ENCODE peak calls at places on chromosomes 6 and 20, in six cellular contexts. R is H1, K is SK-N-SH, I is HepG2, P is K562, D is GM12878. H is an unnamed sample.

GRCh38 chr6:119351005-119351394 is 1.4 kb upstream of the MAN1A1 start:
- DNase-seq in R (no peak), K (peak; percentile 32), I (no peak), P (peak; percentile 54), D (no peak), H (peak; percentile 22)

GRCh38 chr6:32876603-32877002 is 22.6 kb downstream of the PSMB9 start:
- DNase-seq in R (no peak), K (no peak), I (no peak), P (no peak), D (no peak), H (no peak)

GRCh38 chr20:39885975-39886649 is 802.9 kb downstream of the MAFB start:
- DNase-seq in R (peak; percentile 66), K (peak; percentile 29), I (peak; percentile 21), P (peak; percentile 20), D (no peak), H (no peak)

GRCh38 chr6:117677553-117678131 is 2.4 kb downstream of the NUS1 start:
- DNase-seq in R (no peak), K (no peak), I (no peak), P (peak; percentile 59), D (no peak), H (no peak)

GRCh38 chr20:53141651-53142050 is 169.5 kb downstream of the TSHZ2 start:
- DNase-seq in R (no peak), K (no peak), I (no peak), P (peak; percentile 35), D (no peak), H (no peak)

GRCh38 chr6:26372308-26373144 is 7.5 kb downstream of the BTN3A2 start:
- DNase-seq in R (no peak), K (no peak), I (no peak), P (no peak), D (no peak), H (no peak)

GRCh38 chr6:87660226-87660886 is 41.7 kb downstream of the AKIRIN2 start:
- DNase-seq in R (no peak), K (no peak), I (no peak), P (no peak), D (no peak), H (no peak)

GRCh38 chr6:33082702-33083101 is 6.9 kb downstream of the HLA-DPB1 start:
- DNase-seq in R (peak; percentile 65), K (peak; percentile 27), I (peak; percentile 55), P (peak; percentile 57), D (no peak), H (peak; percentile 24)

GRCh38 chr6:156250593-156250992 is 526.6 kb upstream of the ARID1B start:
- DNase-seq in R (no peak), K (no peak), I (no peak), P (no peak), D (no peak), H (no peak)

GRCh38 chr20:50412069-50412468 is 98.1 kb upstream of the PTPN1 start:
- DNase-seq in R (no peak), K (no peak), I (no peak), P (no peak), D (no peak), H (no peak)

GRCh38 chr6:159959165-159959975 is 9.5 kb upstream of the IGF2R start:
- DNase-seq in R (peak; percentile 4), K (no peak), I (no peak), P (no peak), D (no peak), H (no peak)

GRCh38 chr6:160917581-160917980 is 74.0 kb upstream of the MAP3K4 start:
- DNase-seq in R (no peak), K (no peak), I (no peak), P (no peak), D (no peak), H (no peak)

GRCh38 chr6:112781236-112781635 is 434.1 kb downstream of the RFPL4B start:
- DNase-seq in R (no peak), K (no peak), I (peak; percentile 5), P (no peak), D (no peak), H (no peak)

GRCh38 chr20:10662151-10662550 is 11.6 kb downstream of the JAG1 start:
- DNase-seq in R (no peak), K (no peak), I (no peak), P (no peak), D (no peak), H (no peak)

GRCh38 chr20:10660661-10661060 is 13.1 kb downstream of the JAG1 start:
- DNase-seq in R (no peak), K (no peak), I (no peak), P (no peak), D (no peak), H (no peak)

GRCh38 chr20:10662661-10663458 is 10.9 kb downstream of the JAG1 start:
- DNase-seq in R (no peak), K (no peak), I (no peak), P (no peak), D (no peak), H (no peak)

GRCh38 chr20:10659651-10660601 is 13.9 kb downstream of the JAG1 start:
- DNase-seq in R (no peak), K (no peak), I (peak; percentile 48), P (no peak), D (no peak), H (no peak)

DNA sequence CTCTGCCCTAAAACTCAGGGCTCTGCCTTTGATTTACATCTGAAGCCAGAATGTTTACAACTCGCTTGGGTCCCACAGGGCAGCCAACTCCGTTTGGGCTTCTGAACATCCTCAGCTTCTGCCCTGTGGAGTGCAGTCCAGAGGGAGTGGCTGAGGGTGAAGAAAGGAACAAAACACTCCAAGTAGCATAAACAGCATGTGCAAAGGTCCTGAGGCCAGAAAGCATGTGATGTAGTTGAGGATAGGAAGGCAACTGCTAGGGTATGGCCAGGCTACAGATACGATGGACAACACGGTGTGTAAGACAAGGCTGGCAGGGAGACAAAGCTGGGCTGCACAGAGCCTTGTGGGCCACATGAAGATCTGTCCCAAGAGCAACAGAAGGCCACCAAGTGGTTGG is 12.5 kb downstream of the JAG1 start:
- DNase-seq in R (no peak), K (no peak), I (no peak), P (no peak), D (no peak), H (no peak)
- H3K4me1 ChIP-seq in R (peaks cover 38% of the 10 kb centered on the region), K (peaks cover 30% of the 10 kb centered on the region), I (peaks cover 76% of the 10 kb centered on the region), P (no peaks in the 10 kb centered on the region), D (peaks cover 3% of the 10 kb centered on the region), H (peaks cover 5% of the 10 kb centered on the region)

GRCh38 chr20:32808438-32808837 is 11.3 kb upstream of the MAPRE1 start:
- DNase-seq in R (no peak), K (no peak), I (no peak), P (no peak), D (no peak), H (no peak)

GRCh38 chr20:32806356-32806755 is 13.4 kb upstream of the MAPRE1 start:
- DNase-seq in R (no peak), K (no peak), I (no peak), P (no peak), D (no peak), H (no peak)

GRCh38 chr20:32804817-32805216 is 14.9 kb upstream of the MAPRE1 start:
- DNase-seq in R (no peak), K (no peak), I (no peak), P (no peak), D (no peak), H (no peak)

GRCh38 chr20:32807706-32808105 is 12.0 kb upstream of the MAPRE1 start:
- DNase-seq in R (peak; percentile 73), K (no peak), I (no peak), P (no peak), D (no peak), H (no peak)

DNA sequence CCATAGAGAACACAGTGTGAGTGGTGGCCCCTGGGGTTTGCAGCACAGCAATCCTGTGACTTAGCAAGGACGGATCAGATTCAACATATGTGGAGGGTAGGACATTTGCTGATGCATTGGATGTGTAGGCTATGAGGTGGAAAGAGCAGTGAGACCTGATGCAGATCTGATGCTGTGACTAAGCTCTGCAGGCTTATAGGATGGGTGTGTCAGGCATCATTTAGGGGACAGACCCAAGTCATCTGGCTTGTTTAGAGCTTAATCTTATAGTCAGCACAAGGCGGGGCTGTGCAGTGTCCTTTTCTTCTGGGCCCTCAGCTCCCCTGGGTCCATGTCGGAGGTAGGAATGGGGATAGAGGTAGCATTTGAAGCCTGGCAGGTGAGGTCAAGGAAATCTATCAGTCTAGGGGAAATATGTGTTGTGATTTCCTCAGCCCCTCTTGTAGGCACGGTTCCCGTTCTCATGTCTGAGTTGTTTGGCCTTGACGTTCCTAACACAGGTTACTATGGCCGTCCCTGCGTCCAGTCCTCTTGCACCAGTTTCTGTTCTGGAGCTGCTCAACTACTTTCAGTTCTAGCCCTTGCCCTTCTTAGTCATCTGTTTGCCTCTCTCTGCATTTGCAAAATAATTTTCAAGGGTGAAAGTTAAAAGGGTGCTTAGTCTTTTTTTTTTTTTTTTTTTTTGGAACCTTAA is 15.6 kb upstream of the MAPRE1 start:
- DNase-seq in R (no peak), K (no peak), I (no peak), P (no peak), D (no peak), H (no peak)
- H4K20me1 ChIP-seq in R (peaks cover 54% of the 10 kb centered on the region), K (no peaks in the 10 kb centered on the region), I (no peaks in the 10 kb centered on the region), P (peaks cover 5% of the 10 kb centered on the region), D (no peaks in the 10 kb centered on the region), H (no peaks in the 10 kb centered on the region)

GRCh38 chr6:90103056-90103793 is 193.4 kb downstream of the BACH2 start:
- DNase-seq in R (no peak), K (no peak), I (peak; percentile 43), P (no peak), D (peak; percentile 65), H (no peak)
- TF ChIP-seq JUND in R (no peak), K (no peak), I (peak; percentile 36), P (no peak), D (peak; percentile 45), H (peak; percentile 48)

DNA sequence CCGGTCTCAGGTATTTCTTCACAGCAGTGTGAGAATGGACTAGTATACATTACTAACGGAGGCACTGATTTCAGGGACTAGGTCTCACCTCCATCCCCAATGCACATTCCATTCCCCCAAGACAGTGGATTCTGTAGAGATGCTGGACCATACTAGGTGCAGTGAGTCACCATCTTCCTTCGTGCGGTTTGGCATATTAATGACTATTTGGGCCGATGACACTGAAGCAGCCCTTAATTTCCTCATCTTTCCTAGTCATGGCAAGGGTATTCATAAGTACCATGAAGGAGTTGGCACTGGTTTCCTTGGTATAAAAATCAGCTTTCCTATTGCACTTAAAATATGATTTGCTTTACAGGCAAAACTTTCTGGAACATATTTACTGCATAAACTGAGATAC is 121.4 kb upstream of the TRAF3IP2 start:
- DNase-seq in R (no peak), K (no peak), I (no peak), P (no peak), D (no peak), H (no peak)
- H3K4me1 ChIP-seq in R (peaks cover 6% of the 10 kb centered on the region), K (peaks cover 4% of the 10 kb centered on the region), I (no peaks in the 10 kb centered on the region), P (no peaks in the 10 kb centered on the region), D (peaks cover 46% of the 10 kb centered on the region), H (no peaks in the 10 kb centered on the region)